ENCODE peak calls at places on chromosomes 16 and 17, in four cellular contexts. V is endothelial cell of umbilical vein, N is neural progenitor cell, B is PC-3. P is an unnamed sample. For H3K4me1, the result is how much of the 10 kb centered on the place peaks cover.

GRCh38 chr17:80743181-80743771 is 198.6 kb downstream of the RPTOR start:
- DNase-seq in V (no peak), N (no peak), B (no peak), P (no peak)

GRCh38 chr16:18003033-18003432 is 333.5 kb downstream of the NPIPA8 start:
- DNase-seq in V (no peak), B (no peak), N (no peak), P (no peak)

GRCh38 chr17:68780561-68780960 is 174.6 kb downstream of the ABCA8 start:
- DNase-seq in B (no peak), V (no peak), N (no peak), P (no peak)

GRCh38 chr16:80045944-80046660 is 445.6 kb upstream of the MAF start:
- DNase-seq in B (no peak), V (no peak), N (peak), P (no peak)

GRCh38 chr17:80992948-80993624 is 1.4 kb downstream of the CHMP6 start:
- DNase-seq in N (no peak), B (peak), V (no peak), P (no peak)

GRCh38 chr17:74499992-74500391 is 31.3 kb downstream of the CD300LB start:
- DNase-seq in V (no peak), B (no peak), N (no peak), P (no peak)

GRCh38 chr16:2458887-2459646 is 842 bp upstream of the TEDC2 start:
- DNase-seq in V (no peak), B (peak), N (no peak), P (no peak)

GRCh38 chr17:4201231-4201630 is 58.2 kb downstream of the CYB5D2 start:
- DNase-seq in N (no peak), V (no peak), B (no peak), P (no peak)

GRCh38 chr16:86088287-86088686 is 189.3 kb downstream of the IRF8 start:
- DNase-seq in N (no peak), B (no peak), V (no peak), P (no peak)

GRCh38 chr16:86087561-86088230 is 188.7 kb downstream of the IRF8 start:
- DNase-seq in N (no peak), V (no peak), B (no peak), P (no peak)

GRCh38 chr16:86089341-86089900 is 190.5 kb downstream of the IRF8 start:
- DNase-seq in B (no peak), N (no peak), V (no peak), P (no peak)

GRCh38 chr16:86089986-86090385 is 191.0 kb downstream of the IRF8 start:
- DNase-seq in N (no peak), B (no peak), V (no peak), P (no peak)

GRCh38 chr16:86088816-86089215 is 189.9 kb downstream of the IRF8 start:
- DNase-seq in V (no peak), N (no peak), B (no peak), P (no peak)
- H3K9ac ChIP-seq in V (no peak), N (no peak), B (no peak), P (no peak)

DNA sequence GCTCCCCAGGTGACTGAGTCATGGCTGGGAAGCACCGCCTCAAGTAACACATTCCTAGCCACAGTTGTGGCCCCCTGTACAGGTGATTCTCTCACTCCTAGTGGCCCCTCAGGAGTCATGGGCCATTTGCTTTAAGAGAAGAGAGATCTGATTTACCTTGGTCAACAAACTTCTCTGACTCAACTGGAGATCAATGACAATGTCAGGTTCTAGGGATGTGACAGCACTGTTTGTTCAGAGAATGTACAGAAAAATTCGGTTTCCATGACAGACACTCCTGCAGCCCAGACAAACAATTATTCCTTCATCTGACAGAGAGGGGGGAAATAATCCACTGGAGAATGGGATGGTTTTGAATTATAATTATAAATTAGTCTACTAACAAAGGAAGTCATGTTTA is 9.8 kb downstream of the ERN1 start:
- DNase-seq in B (peak), N (no peak), V (no peak), P (no peak)
- H3K4me1 ChIP-seq in B (under half), N (under half), V (under half), P (under half)

GRCh38 chr17:83103200-83103937 is 24.0 kb downstream of the METRNL start:
- DNase-seq in V (peak), N (peak), B (peak), P (peak)
- H3K4me3 ChIP-seq in V (no peak), N (no peak), B (peak), P (no peak)

GRCh38 chr17:19978206-19978802 is 676 bp upstream of the AKAP10 start:
- DNase-seq in B (no peak), V (no peak), N (no peak), P (peak)

GRCh38 chr17:19978803-19979202 is 1.2 kb upstream of the AKAP10 start:
- DNase-seq in V (no peak), N (no peak), B (no peak), P (no peak)

GRCh38 chr17:19977360-19978205 is at the start of gene AKAP10:
- DNase-seq in V (peak), N (peak), B (peak), P (peak)

GRCh38 chr17:19973146-19973545 is 4.5 kb downstream of the AKAP10 start:
- DNase-seq in V (no peak), B (no peak), N (no peak), P (no peak)

DNA sequence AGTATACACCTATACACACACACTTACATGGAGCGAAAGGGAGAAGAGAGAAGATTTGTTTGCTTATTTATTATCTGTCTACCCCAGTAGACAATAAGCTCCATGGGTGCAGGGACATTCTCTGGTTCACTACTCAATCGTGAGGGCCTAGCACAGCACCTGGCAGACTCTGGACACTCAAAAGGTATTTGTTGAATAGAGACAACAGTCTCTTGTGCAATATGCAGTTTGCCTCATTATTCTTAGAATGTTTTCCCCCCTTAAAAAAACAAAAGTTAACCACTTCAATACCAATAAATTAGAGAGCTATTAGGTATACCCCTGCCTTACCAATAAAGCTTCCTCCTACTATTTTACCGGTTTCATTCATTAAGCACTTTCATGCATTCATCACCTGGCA is 2.0 kb downstream of the AKAP10 start:
- DNase-seq in B (no peak), V (no peak), N (no peak), P (no peak)
- H3K9ac ChIP-seq in B (no peak), V (no peak), N (no peak), P (no peak)

P was measured in colonic mucosa.